ENCODE peak calls at places on chromosome 11, in nine cellular contexts. One of them, this sample, is unnamed.

GRCh38 chr11:64268687-64269379 is 15.6 kb downstream of the BAD start:
- DNase-seq in heart left ventricle: peak; percentile 68
- DNase-seq in breast epithelium: no peak
- DNase-seq in psoas muscle: peak; percentile 90
- DNase-seq in brain microvascular endothelial cell: peak; percentile 35
- DNase-seq in HepG2: peak; percentile 33
- DNase-seq in stomach: peak; percentile 69
- DNase-seq in cardiac muscle cell: peak; percentile 92
- DNase-seq in lung: no peak
- DNase-seq in this sample: peak; percentile 62

GRCh38 chr11:36053314-36053713 is 109.5 kb downstream of the LDLRAD3 start:
- DNase-seq in breast epithelium: no peak
- DNase-seq in lung: no peak
- DNase-seq in HepG2: no peak
- DNase-seq in brain microvascular endothelial cell: no peak
- DNase-seq in psoas muscle: no peak
- DNase-seq in heart left ventricle: no peak
- DNase-seq in stomach: no peak
- DNase-seq in cardiac muscle cell: no peak
- DNase-seq in this sample: no peak

GRCh38 chr11:35675901-35676610 is 13.5 kb downstream of the TRIM44 start:
- DNase-seq in cardiac muscle cell: peak; percentile 38
- DNase-seq in brain microvascular endothelial cell: no peak
- DNase-seq in psoas muscle: no peak
- DNase-seq in HepG2: no peak
- DNase-seq in lung: no peak
- DNase-seq in breast epithelium: no peak
- DNase-seq in stomach: no peak
- DNase-seq in heart left ventricle: no peak
- DNase-seq in this sample: no peak

GRCh38 chr11:126115820-126116319 is 53.2 kb upstream of the CDON start:
- DNase-seq in heart left ventricle: peak; percentile 48
- DNase-seq in stomach: peak; percentile 85
- DNase-seq in cardiac muscle cell: peak; percentile 81
- DNase-seq in brain microvascular endothelial cell: peak; percentile 68
- DNase-seq in psoas muscle: peak; percentile 71
- DNase-seq in breast epithelium: peak; percentile 80
- DNase-seq in lung: peak; percentile 79
- DNase-seq in HepG2: peak; percentile 93
- DNase-seq in this sample: peak; percentile 43

GRCh38 chr11:26324270-26324669 is 7.7 kb upstream of the ANO3 start:
- DNase-seq in heart left ventricle: no peak
- DNase-seq in brain microvascular endothelial cell: no peak
- DNase-seq in stomach: no peak
- DNase-seq in psoas muscle: no peak
- DNase-seq in lung: no peak
- DNase-seq in HepG2: no peak
- DNase-seq in breast epithelium: no peak
- DNase-seq in cardiac muscle cell: no peak
- DNase-seq in this sample: no peak

GRCh38 chr11:131924001-131924400 is 553.6 kb downstream of the NTM start:
- DNase-seq in brain microvascular endothelial cell: peak; percentile 11
- DNase-seq in HepG2: no peak
- DNase-seq in psoas muscle: no peak
- DNase-seq in heart left ventricle: no peak
- DNase-seq in lung: no peak
- DNase-seq in breast epithelium: no peak
- DNase-seq in cardiac muscle cell: no peak
- DNase-seq in stomach: no peak
- DNase-seq in this sample: no peak

GRCh38 chr11:15229069-15229468 is 114.3 kb downstream of the INSC start:
- DNase-seq in breast epithelium: no peak
- DNase-seq in stomach: no peak
- DNase-seq in cardiac muscle cell: no peak
- DNase-seq in lung: no peak
- DNase-seq in heart left ventricle: no peak
- DNase-seq in brain microvascular endothelial cell: no peak
- DNase-seq in psoas muscle: no peak
- DNase-seq in HepG2: no peak
- DNase-seq in this sample: no peak

GRCh38 chr11:69497221-69497787 is 15.8 kb downstream of the LINC01488 start:
- DNase-seq in brain microvascular endothelial cell: peak; percentile 96
- DNase-seq in heart left ventricle: peak; percentile 87
- DNase-seq in lung: peak; percentile 89
- DNase-seq in stomach: peak; percentile 80
- DNase-seq in breast epithelium: peak; percentile 86
- DNase-seq in psoas muscle: peak; percentile 86
- DNase-seq in cardiac muscle cell: peak; percentile 98
- DNase-seq in HepG2: peak; percentile 97
- DNase-seq in this sample: no peak

GRCh38 chr11:10410844-10411200 is 44.2 kb upstream of the AMPD3 start:
- DNase-seq in stomach: no peak
- DNase-seq in heart left ventricle: no peak
- DNase-seq in psoas muscle: no peak
- DNase-seq in brain microvascular endothelial cell: no peak
- DNase-seq in HepG2: no peak
- DNase-seq in cardiac muscle cell: peak; percentile 7
- DNase-seq in lung: no peak
- DNase-seq in breast epithelium: no peak
- DNase-seq in this sample: no peak

GRCh38 chr11:125959511-125959910 is 13.7 kb downstream of the VSIG10L2 start:
- DNase-seq in heart left ventricle: no peak
- DNase-seq in cardiac muscle cell: no peak
- DNase-seq in psoas muscle: no peak
- DNase-seq in breast epithelium: no peak
- DNase-seq in stomach: no peak
- DNase-seq in HepG2: no peak
- DNase-seq in brain microvascular endothelial cell: no peak
- DNase-seq in lung: no peak
- DNase-seq in this sample: no peak

GRCh38 chr11:41848349-41848748 is 388.9 kb upstream of the LRRC4C start:
- DNase-seq in stomach: no peak
- DNase-seq in HepG2: no peak
- DNase-seq in breast epithelium: no peak
- DNase-seq in psoas muscle: no peak
- DNase-seq in heart left ventricle: no peak
- DNase-seq in lung: no peak
- DNase-seq in brain microvascular endothelial cell: no peak
- DNase-seq in cardiac muscle cell: no peak
- DNase-seq in this sample: no peak

GRCh38 chr11:30936476-30936875 is 350.3 kb upstream of the MPPED2 start:
- DNase-seq in lung: no peak
- DNase-seq in heart left ventricle: no peak
- DNase-seq in brain microvascular endothelial cell: no peak
- DNase-seq in stomach: no peak
- DNase-seq in HepG2: no peak
- DNase-seq in psoas muscle: no peak
- DNase-seq in breast epithelium: no peak
- DNase-seq in cardiac muscle cell: peak; percentile 30
- DNase-seq in this sample: no peak

GRCh38 chr11:66912361-66912760 is 45.8 kb downstream of the PC start:
- DNase-seq in lung: no peak
- DNase-seq in breast epithelium: no peak
- DNase-seq in cardiac muscle cell: no peak
- DNase-seq in stomach: no peak
- DNase-seq in brain microvascular endothelial cell: no peak
- DNase-seq in psoas muscle: no peak
- DNase-seq in heart left ventricle: no peak
- DNase-seq in HepG2: no peak
- DNase-seq in this sample: no peak

GRCh38 chr11:1171985-1172728 is 14.4 kb downstream of the MUC5AC start:
- DNase-seq in cardiac muscle cell: no peak
- DNase-seq in HepG2: no peak
- DNase-seq in breast epithelium: no peak
- DNase-seq in stomach: no peak
- DNase-seq in brain microvascular endothelial cell: no peak
- DNase-seq in psoas muscle: peak; percentile 28
- DNase-seq in heart left ventricle: no peak
- DNase-seq in lung: no peak
- DNase-seq in this sample: no peak

GRCh38 chr11:6703247-6704063 is 20.3 kb upstream of the MRPL17 start:
- DNase-seq in cardiac muscle cell: peak; percentile 86
- DNase-seq in stomach: peak; percentile 42
- DNase-seq in breast epithelium: no peak
- DNase-seq in lung: peak; percentile 66
- DNase-seq in HepG2: peak; percentile 64
- DNase-seq in brain microvascular endothelial cell: peak; percentile 54
- DNase-seq in heart left ventricle: peak; percentile 40
- DNase-seq in psoas muscle: no peak
- DNase-seq in this sample: peak; percentile 62

GRCh38 chr11:72441647-72442267 is 7.4 kb upstream of the CLPB start:
- DNase-seq in cardiac muscle cell: peak; percentile 84
- DNase-seq in HepG2: no peak
- DNase-seq in breast epithelium: no peak
- DNase-seq in lung: no peak
- DNase-seq in heart left ventricle: no peak
- DNase-seq in stomach: no peak
- DNase-seq in brain microvascular endothelial cell: no peak
- DNase-seq in psoas muscle: no peak
- DNase-seq in this sample: no peak

GRCh38 chr11:114073506-114074381 is 14.2 kb downstream of the ZBTB16 start:
- DNase-seq in brain microvascular endothelial cell: no peak
- DNase-seq in HepG2: no peak
- DNase-seq in stomach: no peak
- DNase-seq in psoas muscle: peak; percentile 60
- DNase-seq in lung: no peak
- DNase-seq in heart left ventricle: no peak
- DNase-seq in breast epithelium: no peak
- DNase-seq in cardiac muscle cell: no peak
- DNase-seq in this sample: no peak

DNA sequence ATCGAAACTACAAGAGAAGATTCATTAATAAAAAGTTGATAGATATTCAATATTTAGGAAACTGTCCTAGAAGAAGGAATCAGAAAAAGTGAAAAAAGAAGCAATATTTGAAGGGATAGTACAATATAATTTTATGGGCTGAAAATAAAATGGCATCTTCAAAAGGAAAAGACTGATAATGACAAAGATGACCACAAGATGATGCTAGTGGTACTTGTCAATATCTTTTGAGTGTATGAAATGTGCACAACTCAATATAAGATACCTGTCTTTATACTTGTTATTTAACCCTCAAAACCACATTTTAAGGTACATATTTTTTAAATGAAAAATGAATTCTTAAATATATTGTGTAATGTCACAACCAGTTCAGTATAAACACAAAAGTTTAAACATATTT is 1059.6 kb upstream of the RAG2 start:
- DNase-seq in lung: no peak
- DNase-seq in brain microvascular endothelial cell: no peak
- DNase-seq in HepG2: no peak
- DNase-seq in psoas muscle: no peak
- DNase-seq in heart left ventricle: no peak
- DNase-seq in cardiac muscle cell: peak; percentile 30
- DNase-seq in breast epithelium: no peak
- DNase-seq in stomach: no peak
- DNase-seq in this sample: no peak
- TF ChIP-seq CTCF in lung: no peak
- TF ChIP-seq CTCF in brain microvascular endothelial cell: peak; percentile 54
- TF ChIP-seq CTCF in HepG2: no peak
- TF ChIP-seq CTCF in psoas muscle: no peak
- TF ChIP-seq CTCF in heart left ventricle: no peak
- TF ChIP-seq CTCF in cardiac muscle cell: peak; percentile 42
- TF ChIP-seq CTCF in breast epithelium: no peak
- TF ChIP-seq CTCF in stomach: no peak
- TF ChIP-seq CTCF in this sample: peak; percentile 48

DNA sequence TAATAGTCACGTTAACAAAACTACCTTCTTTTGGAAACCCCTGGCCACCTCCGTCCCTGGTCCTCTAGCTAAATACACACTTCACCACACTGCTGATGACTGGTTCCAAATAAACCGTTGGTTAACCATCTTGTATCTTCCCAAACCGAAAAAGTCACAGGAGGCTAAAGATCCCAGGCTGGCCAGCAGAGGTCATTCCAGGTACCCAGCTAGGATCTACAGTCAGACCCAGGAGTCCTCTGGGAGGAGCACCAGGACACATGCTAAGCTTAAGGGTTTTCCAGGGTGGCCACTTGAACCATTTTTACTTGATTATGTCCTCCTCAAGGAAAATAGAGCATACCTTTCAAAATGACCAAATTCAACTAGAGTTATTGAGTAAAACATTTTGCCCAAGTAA is 103.2 kb downstream of the ETS1 start:
- DNase-seq in stomach: no peak
- DNase-seq in heart left ventricle: no peak
- DNase-seq in brain microvascular endothelial cell: no peak
- DNase-seq in HepG2: no peak
- DNase-seq in cardiac muscle cell: no peak
- DNase-seq in psoas muscle: no peak
- DNase-seq in lung: no peak
- DNase-seq in breast epithelium: no peak
- DNase-seq in this sample: peak; percentile 17
- H3K36me3 ChIP-seq in stomach: peaks cover 78% of the 10 kb centered on the region
- H3K36me3 ChIP-seq in heart left ventricle: no peaks in the 10 kb centered on the region
- H3K36me3 ChIP-seq in brain microvascular endothelial cell: peaks cover 82% of the 10 kb centered on the region
- H3K36me3 ChIP-seq in HepG2: no peaks in the 10 kb centered on the region
- H3K36me3 ChIP-seq in cardiac muscle cell: no peaks in the 10 kb centered on the region
- H3K36me3 ChIP-seq in psoas muscle: peaks cover 2% of the 10 kb centered on the region
- H3K36me3 ChIP-seq in lung: peaks cover 25% of the 10 kb centered on the region
- H3K36me3 ChIP-seq in breast epithelium: no peaks in the 10 kb centered on the region
- H3K36me3 ChIP-seq in this sample: peaks cover 7% of the 10 kb centered on the region

GRCh38 chr11:2203440-2204259 is 32.0 kb upstream of the TH start:
- DNase-seq in brain microvascular endothelial cell: no peak
- DNase-seq in lung: no peak
- DNase-seq in breast epithelium: peak; percentile 25
- DNase-seq in HepG2: peak; percentile 86
- DNase-seq in heart left ventricle: no peak
- DNase-seq in psoas muscle: peak; percentile 39
- DNase-seq in stomach: peak; percentile 33
- DNase-seq in cardiac muscle cell: no peak
- DNase-seq in this sample: no peak
- H3K27ac ChIP-seq in brain microvascular endothelial cell: no peak overlapping the region
- H3K27ac ChIP-seq in lung: no peak overlapping the region
- H3K27ac ChIP-seq in breast epithelium: peak overlapping the region; percentile 85
- H3K27ac ChIP-seq in HepG2: peak overlapping the region; percentile 66
- H3K27ac ChIP-seq in heart left ventricle: no peak overlapping the region
- H3K27ac ChIP-seq in psoas muscle: no peak overlapping the region
- H3K27ac ChIP-seq in stomach: no peak overlapping the region
- H3K27ac ChIP-seq in cardiac muscle cell: no peak overlapping the region
- H3K27ac ChIP-seq in this sample: no peak overlapping the region

DNA sequence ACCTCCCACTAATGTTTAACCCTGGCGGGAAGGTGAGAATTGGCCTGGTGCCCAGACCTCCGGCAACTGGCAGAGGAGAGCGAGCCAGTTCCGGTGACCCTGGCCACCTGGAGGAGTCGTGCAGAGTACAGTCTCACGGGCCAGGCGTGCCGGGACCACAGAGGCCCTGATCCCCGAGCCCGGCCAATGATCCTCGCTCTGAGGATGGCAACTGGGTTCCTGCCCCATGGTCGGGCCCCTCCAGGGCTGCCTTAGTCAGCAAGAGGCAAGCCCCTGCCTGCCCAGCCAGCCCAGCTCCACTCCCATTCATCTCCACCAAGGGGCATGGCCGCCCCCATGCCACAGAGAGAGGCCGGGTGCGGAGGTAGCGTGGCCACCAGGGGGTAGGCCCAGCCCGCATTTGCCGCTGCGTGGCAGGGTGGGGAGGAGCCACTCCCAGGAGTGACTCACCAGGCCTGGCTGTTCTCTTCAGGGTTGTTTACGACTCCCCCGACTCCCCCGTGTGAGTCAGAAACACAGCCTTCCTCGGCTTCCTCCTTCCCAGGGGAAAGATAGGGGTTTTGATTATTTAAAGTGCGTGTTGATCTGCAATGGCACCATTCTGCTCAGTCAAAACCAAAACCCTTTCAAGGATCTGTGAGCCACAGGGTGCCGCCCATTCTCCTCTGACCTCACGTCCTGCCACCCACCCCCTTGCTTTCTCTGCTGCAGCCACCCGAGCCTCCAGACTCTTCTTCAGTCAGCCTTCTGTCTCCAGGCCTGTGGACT is at the start of gene SLC25A45:
- DNase-seq in psoas muscle: peak; percentile 97
- DNase-seq in brain microvascular endothelial cell: peak; percentile 98
- DNase-seq in breast epithelium: peak; percentile 92
- DNase-seq in HepG2: peak; percentile 87
- DNase-seq in lung: peak; percentile 92
- DNase-seq in stomach: peak; percentile 95
- DNase-seq in cardiac muscle cell: peak; percentile 99
- DNase-seq in heart left ventricle: peak; percentile 92
- DNase-seq in this sample: peak; percentile 84
- TF ChIP-seq CTCF in psoas muscle: peak; percentile 80
- TF ChIP-seq CTCF in brain microvascular endothelial cell: peak; percentile 84
- TF ChIP-seq CTCF in breast epithelium: peak; percentile 95
- TF ChIP-seq CTCF in HepG2: peak; percentile 94
- TF ChIP-seq CTCF in lung: peak; percentile 92
- TF ChIP-seq CTCF in stomach: peak; percentile 84
- TF ChIP-seq CTCF in cardiac muscle cell: peak; percentile 80
- TF ChIP-seq CTCF in heart left ventricle: peak; percentile 91
- TF ChIP-seq CTCF in this sample: peak; percentile 81